ENCODE peak calls at places on chromosomes 4 and X, in four cellular contexts. U, P, T and V are unnamed samples. For H3K36me3 and H3K4me1, the result is how much of the 10 kb centered on the place peaks cover.

GRCh38 chr4:110622841-110623709 is at the start of gene PITX2:
- DNase-seq in U (peak), P (peak), T (no peak), V (peak)

GRCh38 chr4:76233088-76233487 is 18.4 kb upstream of the FAM47E start:
- DNase-seq in U (no peak), P (no peak), T (no peak), V (no peak)

GRCh38 chr4:112213850-112214249 is 17.7 kb upstream of the AP1AR start:
- DNase-seq in U (no peak), P (no peak), T (no peak), V (peak)

GRCh38 chr4:24933684-24934275 is 20.9 kb upstream of the CCDC149 start:
- DNase-seq in U (no peak), P (no peak), T (no peak), V (no peak)

GRCh38 chr4:5133933-5134594 is 82.8 kb downstream of the STK32B start:
- DNase-seq in U (no peak), P (no peak), T (peak), V (no peak)

GRCh38 chrX:16975233-16975632 is 28.8 kb downstream of the REPS2 start:
- DNase-seq in U (no peak), P (no peak), T (no peak), V (no peak)

GRCh38 chrX:143635915-143636314 is at the start of gene SLITRK4:
- DNase-seq in U (peak), P (no peak), T (peak), V (no peak)

GRCh38 chrX:30887288-30887687 is 1.8 kb downstream of the TAB3 start:
- DNase-seq in U (no peak), P (no peak), T (no peak), V (no peak)

GRCh38 chr4:87481342-87481741 is 47.8 kb downstream of the SPARCL1 start:
- DNase-seq in U (no peak), P (no peak), T (no peak), V (no peak)

GRCh38 chr4:108001540-108001939 is 11.9 kb downstream of the HADH start:
- DNase-seq in U (no peak), P (no peak), T (no peak), V (peak)

DNA sequence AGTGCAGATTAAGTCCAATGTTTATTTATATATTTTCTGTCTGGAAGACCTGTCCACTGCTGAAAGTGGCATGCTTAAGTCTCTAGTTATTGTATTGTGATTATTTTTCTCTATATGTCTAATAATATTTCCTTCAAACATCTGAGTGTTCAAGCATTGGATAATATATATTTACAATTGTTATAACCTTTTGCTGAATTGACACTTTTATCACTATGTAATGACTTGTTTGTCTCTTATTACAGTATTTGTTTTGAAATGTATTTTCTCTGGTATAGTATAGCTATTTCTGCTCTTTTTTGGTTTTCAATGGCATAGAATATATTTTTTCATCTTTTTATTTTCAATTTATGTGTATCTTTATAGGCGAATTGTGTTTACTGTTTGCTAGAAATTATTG is 59.7 kb downstream of the EDA2R start:
- DNase-seq in U (no peak), P (no peak), T (no peak), V (no peak)
- H3K36me3 ChIP-seq in U (under half), P (under half), T (under half), V (under half)

DNA sequence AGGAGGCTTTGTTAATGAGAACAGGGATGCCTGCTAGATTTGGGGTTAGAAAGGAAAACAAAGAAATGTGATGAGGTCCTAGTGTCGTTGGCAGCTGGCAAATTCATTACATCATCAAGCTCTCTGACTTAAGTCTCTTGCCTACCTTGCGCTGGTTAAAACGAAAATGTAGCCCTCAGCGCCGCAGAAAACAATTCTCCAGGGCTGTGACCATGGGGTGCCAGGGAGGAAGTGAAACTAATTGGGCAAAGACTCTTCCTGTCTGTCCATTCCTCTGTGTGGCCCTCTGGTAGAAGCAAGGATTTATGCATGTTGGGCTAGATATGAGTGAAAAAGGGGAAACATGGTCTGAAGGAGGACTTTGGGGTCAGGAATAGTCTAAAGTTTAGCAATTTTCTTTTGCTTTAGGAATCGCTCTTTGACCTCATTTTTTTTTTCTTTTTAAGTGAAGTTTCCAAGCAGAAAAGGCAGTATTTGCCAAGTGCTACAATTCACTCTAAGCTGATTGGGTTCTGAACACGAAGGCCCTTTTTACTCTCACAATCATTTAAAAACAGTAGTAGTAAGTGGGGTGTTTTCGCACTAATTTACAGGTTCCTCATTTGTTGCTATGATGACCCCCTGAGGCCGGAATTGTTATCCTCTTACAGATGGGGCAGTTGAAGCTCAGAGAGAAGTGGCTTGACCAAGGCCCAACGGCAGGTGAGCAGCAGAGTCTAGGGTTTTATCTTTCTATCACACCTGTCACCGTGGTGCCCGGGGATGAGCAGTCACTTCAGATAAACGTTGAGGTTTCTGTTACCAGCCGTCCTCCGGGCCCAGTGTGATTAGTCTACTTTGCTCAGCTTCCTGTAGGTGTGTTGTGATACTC is 27.3 kb upstream of the CHRNA9 start:
- DNase-seq in U (no peak), P (no peak), T (no peak), V (no peak)
- H3K4me1 ChIP-seq in U (under half), P (under half), T (under half), V (under half)

GRCh38 chrX:119757646-119757978 is 776 bp upstream of the SOWAHD start:
- DNase-seq in U (no peak), P (no peak), T (no peak), V (no peak)
- TF ChIP-seq EZH2phosphoT487 in U (no peak), P (no peak), T (no peak), V (no peak)

GRCh38 chr4:2651546-2651945 is 104.6 kb downstream of the TNIP2 start:
- DNase-seq in U (no peak), P (no peak), T (no peak), V (no peak)
- H3K36me3 ChIP-seq in U (under half), P (under half), T (under half), V (under half)

DNA sequence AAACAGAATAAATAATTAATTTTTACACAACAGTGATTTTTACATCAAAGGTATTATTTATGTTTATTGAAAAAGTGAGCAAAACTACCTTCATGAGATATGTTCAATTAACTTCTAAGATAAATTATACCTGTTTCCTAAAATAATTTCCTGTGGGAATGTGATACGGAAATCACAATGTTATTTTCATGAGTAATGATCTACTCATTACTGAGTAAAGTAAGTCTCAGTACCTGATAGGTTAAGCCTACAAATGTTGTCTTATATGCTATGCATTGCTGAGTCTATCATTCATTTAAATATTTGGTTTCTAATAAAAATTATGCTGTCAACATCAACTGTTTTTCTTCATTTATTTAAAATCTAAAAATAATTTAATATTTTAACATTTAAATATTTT is 324.0 kb downstream of the STPG2 start:
- DNase-seq in U (no peak), P (no peak), T (peak), V (no peak)
- H3K4me1 ChIP-seq in U (under half), P (under half), T (under half), V (under half)

DNA sequence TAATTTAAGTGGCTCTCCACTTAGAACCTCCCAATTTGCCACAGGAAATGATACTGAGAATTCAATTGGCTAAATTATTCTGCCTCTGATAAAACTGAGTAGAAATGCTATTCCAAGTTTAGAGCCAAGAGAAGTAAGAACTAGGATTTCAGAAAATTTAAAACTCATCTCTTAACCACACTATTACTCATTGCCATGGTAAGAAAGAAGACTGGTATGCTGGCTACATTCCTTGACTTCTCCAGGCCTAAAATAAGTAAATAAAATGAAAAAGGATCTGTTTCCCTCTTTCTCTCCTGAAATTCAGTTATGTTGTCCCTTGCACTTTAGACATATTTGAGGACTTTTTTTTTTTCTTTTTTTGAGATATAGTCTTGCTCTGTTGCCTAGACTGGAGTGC is 23.3 kb downstream of the ZNF280C start:
- DNase-seq in U (no peak), P (no peak), T (no peak), V (peak)
- TF ChIP-seq EZH2phosphoT487 in U (no peak), P (no peak), T (no peak), V (no peak)